ENCODE peak calls at places on chromosomes 12 and 14, in nine cellular contexts. One of them, this sample, is unnamed. For H3K36me3, the result is how much of the 10 kb centered on the place peaks cover.

GRCh38 chr14:33505295-33505962 is 445.4 kb downstream of the EGLN3 start:
- DNase-seq in pancreas: no peak
- DNase-seq in tibial artery: no peak
- DNase-seq in aorta: no peak
- DNase-seq in prostate gland: no peak
- DNase-seq in naive thymus-derived CD4-positive, alpha-beta T cell: no peak
- DNase-seq in PC-3: no peak
- DNase-seq in psoas muscle: no peak
- DNase-seq in endothelial cell of umbilical vein: no peak
- DNase-seq in this sample: no peak

GRCh38 chr12:38895446-38895845 is 9.9 kb downstream of the CPNE8 start:
- DNase-seq in pancreas: no peak
- DNase-seq in tibial artery: no peak
- DNase-seq in aorta: no peak
- DNase-seq in prostate gland: no peak
- DNase-seq in naive thymus-derived CD4-positive, alpha-beta T cell: no peak
- DNase-seq in PC-3: no peak
- DNase-seq in psoas muscle: no peak
- DNase-seq in endothelial cell of umbilical vein: peak
- DNase-seq in this sample: no peak

GRCh38 chr12:9674226-9674590 is 4.7 kb downstream of the CLEC2D start:
- DNase-seq in pancreas: no peak
- DNase-seq in tibial artery: no peak
- DNase-seq in aorta: no peak
- DNase-seq in prostate gland: no peak
- DNase-seq in naive thymus-derived CD4-positive, alpha-beta T cell: peak
- DNase-seq in PC-3: no peak
- DNase-seq in psoas muscle: no peak
- DNase-seq in endothelial cell of umbilical vein: no peak
- DNase-seq in this sample: no peak

GRCh38 chr14:77641534-77642341 is 25.3 kb upstream of the SPTLC2 start:
- DNase-seq in pancreas: peak
- DNase-seq in tibial artery: peak
- DNase-seq in aorta: peak
- DNase-seq in prostate gland: peak
- DNase-seq in naive thymus-derived CD4-positive, alpha-beta T cell: peak
- DNase-seq in PC-3: peak
- DNase-seq in psoas muscle: peak
- DNase-seq in endothelial cell of umbilical vein: peak
- DNase-seq in this sample: no peak

GRCh38 chr12:111390894-111391293 is 14.8 kb upstream of the SH2B3 start:
- DNase-seq in pancreas: no peak
- DNase-seq in tibial artery: no peak
- DNase-seq in aorta: no peak
- DNase-seq in prostate gland: no peak
- DNase-seq in naive thymus-derived CD4-positive, alpha-beta T cell: no peak
- DNase-seq in PC-3: no peak
- DNase-seq in psoas muscle: no peak
- DNase-seq in endothelial cell of umbilical vein: no peak
- DNase-seq in this sample: no peak

GRCh38 chr14:73895939-73896338 is 9.3 kb downstream of the ZNF410 start:
- DNase-seq in pancreas: no peak
- DNase-seq in tibial artery: no peak
- DNase-seq in aorta: no peak
- DNase-seq in prostate gland: no peak
- DNase-seq in naive thymus-derived CD4-positive, alpha-beta T cell: no peak
- DNase-seq in PC-3: no peak
- DNase-seq in psoas muscle: no peak
- DNase-seq in endothelial cell of umbilical vein: no peak
- DNase-seq in this sample: no peak

GRCh38 chr14:65840118-65840751 is 427.7 kb downstream of the FUT8 start:
- DNase-seq in pancreas: no peak
- DNase-seq in tibial artery: no peak
- DNase-seq in aorta: no peak
- DNase-seq in prostate gland: no peak
- DNase-seq in naive thymus-derived CD4-positive, alpha-beta T cell: no peak
- DNase-seq in PC-3: no peak
- DNase-seq in psoas muscle: no peak
- DNase-seq in endothelial cell of umbilical vein: no peak
- DNase-seq in this sample: no peak

GRCh38 chr12:75345531-75345930 is 11.1 kb downstream of the GLIPR1L1 start:
- DNase-seq in pancreas: no peak
- DNase-seq in tibial artery: no peak
- DNase-seq in aorta: no peak
- DNase-seq in prostate gland: no peak
- DNase-seq in naive thymus-derived CD4-positive, alpha-beta T cell: no peak
- DNase-seq in PC-3: peak
- DNase-seq in psoas muscle: no peak
- DNase-seq in endothelial cell of umbilical vein: no peak
- DNase-seq in this sample: no peak

GRCh38 chr12:49225551-49226166 is 36.8 kb upstream of the TUBA1A start:
- DNase-seq in pancreas: no peak
- DNase-seq in tibial artery: peak
- DNase-seq in aorta: no peak
- DNase-seq in prostate gland: no peak
- DNase-seq in naive thymus-derived CD4-positive, alpha-beta T cell: no peak
- DNase-seq in PC-3: peak
- DNase-seq in psoas muscle: no peak
- DNase-seq in endothelial cell of umbilical vein: peak
- DNase-seq in this sample: no peak

GRCh38 chr12:108565976-108566375 is 3.6 kb downstream of the ISCU start:
- DNase-seq in pancreas: peak
- DNase-seq in tibial artery: peak
- DNase-seq in aorta: peak
- DNase-seq in prostate gland: peak
- DNase-seq in naive thymus-derived CD4-positive, alpha-beta T cell: peak
- DNase-seq in PC-3: peak
- DNase-seq in psoas muscle: peak
- DNase-seq in endothelial cell of umbilical vein: peak
- DNase-seq in this sample: no peak

GRCh38 chr14:22753586-22753985 is 12.9 kb upstream of the OXA1L start:
- DNase-seq in pancreas: no peak
- DNase-seq in tibial artery: no peak
- DNase-seq in aorta: no peak
- DNase-seq in prostate gland: no peak
- DNase-seq in naive thymus-derived CD4-positive, alpha-beta T cell: no peak
- DNase-seq in PC-3: no peak
- DNase-seq in psoas muscle: no peak
- DNase-seq in endothelial cell of umbilical vein: no peak
- DNase-seq in this sample: no peak

GRCh38 chr14:39432619-39433451 is 602 bp upstream of the FBXO33 start:
- DNase-seq in pancreas: peak
- DNase-seq in tibial artery: peak
- DNase-seq in aorta: peak
- DNase-seq in prostate gland: peak
- DNase-seq in naive thymus-derived CD4-positive, alpha-beta T cell: peak
- DNase-seq in PC-3: peak
- DNase-seq in psoas muscle: peak
- DNase-seq in endothelial cell of umbilical vein: peak
- DNase-seq in this sample: no peak

GRCh38 chr12:50055831-50056628 is 1.4 kb upstream of the ASIC1 start:
- DNase-seq in pancreas: no peak
- DNase-seq in tibial artery: no peak
- DNase-seq in aorta: no peak
- DNase-seq in prostate gland: peak
- DNase-seq in naive thymus-derived CD4-positive, alpha-beta T cell: peak
- DNase-seq in PC-3: peak
- DNase-seq in psoas muscle: no peak
- DNase-seq in endothelial cell of umbilical vein: peak
- DNase-seq in this sample: no peak

DNA sequence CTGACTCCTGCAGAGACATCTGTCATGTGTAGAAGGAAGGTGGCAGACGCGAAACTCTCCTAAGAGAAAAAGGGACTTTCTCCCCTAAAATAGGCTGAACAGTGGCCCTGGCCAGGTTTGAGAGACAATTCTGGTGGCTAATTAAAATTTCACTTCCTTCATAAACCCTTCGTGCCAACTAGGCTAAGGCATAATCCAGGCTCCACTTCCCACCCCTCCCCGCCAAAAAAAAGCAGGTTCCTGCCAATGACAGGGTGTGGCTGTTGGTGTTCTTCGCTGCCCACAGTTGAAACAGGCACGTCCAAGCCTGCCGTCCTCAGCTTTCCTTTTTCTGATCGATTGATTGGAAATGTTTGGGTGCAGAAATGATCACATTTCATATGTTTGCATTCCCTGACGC is 144.6 kb downstream of the GCH1 start:
- DNase-seq in pancreas: no peak
- DNase-seq in tibial artery: peak
- DNase-seq in aorta: no peak
- DNase-seq in prostate gland: peak
- DNase-seq in naive thymus-derived CD4-positive, alpha-beta T cell: no peak
- DNase-seq in PC-3: no peak
- DNase-seq in psoas muscle: no peak
- DNase-seq in endothelial cell of umbilical vein: no peak
- DNase-seq in this sample: no peak
- H3K27ac ChIP-seq in pancreas: no peak
- H3K27ac ChIP-seq in tibial artery: no peak
- H3K27ac ChIP-seq in aorta: no peak
- H3K27ac ChIP-seq in prostate gland: no peak
- H3K27ac ChIP-seq in naive thymus-derived CD4-positive, alpha-beta T cell: no peak
- H3K27ac ChIP-seq in PC-3: no peak
- H3K27ac ChIP-seq in psoas muscle: no peak
- H3K27ac ChIP-seq in endothelial cell of umbilical vein: no peak
- H3K27ac ChIP-seq in this sample: no peak

DNA sequence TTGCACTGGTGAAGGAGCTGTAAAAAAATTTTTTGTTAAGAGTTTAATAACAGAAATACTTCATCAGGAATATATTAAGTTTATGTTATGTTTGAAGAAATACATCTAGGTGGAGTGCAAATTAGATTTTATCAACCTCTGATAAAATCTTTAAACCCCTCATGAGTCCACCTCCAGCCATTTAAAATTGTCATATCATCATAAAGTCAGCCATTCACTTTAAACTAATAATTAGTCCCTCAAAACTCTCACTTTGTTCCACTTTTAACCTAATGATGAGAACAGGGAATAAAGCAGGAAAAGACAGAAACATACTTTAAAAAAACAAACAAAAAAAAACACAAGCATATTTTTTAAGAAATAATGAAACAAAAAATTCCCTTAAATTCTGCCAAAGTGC is 25.1 kb downstream of the ZFC3H1 start:
- DNase-seq in pancreas: no peak
- DNase-seq in tibial artery: no peak
- DNase-seq in aorta: no peak
- DNase-seq in prostate gland: no peak
- DNase-seq in naive thymus-derived CD4-positive, alpha-beta T cell: no peak
- DNase-seq in PC-3: no peak
- DNase-seq in psoas muscle: no peak
- DNase-seq in endothelial cell of umbilical vein: no peak
- DNase-seq in this sample: no peak
- H3K36me3 ChIP-seq in pancreas: half or more
- H3K36me3 ChIP-seq in tibial artery: half or more
- H3K36me3 ChIP-seq in aorta: under half
- H3K36me3 ChIP-seq in prostate gland: under half
- H3K36me3 ChIP-seq in naive thymus-derived CD4-positive, alpha-beta T cell: half or more
- H3K36me3 ChIP-seq in PC-3: half or more
- H3K36me3 ChIP-seq in psoas muscle: under half
- H3K36me3 ChIP-seq in endothelial cell of umbilical vein: under half
- H3K36me3 ChIP-seq in this sample: half or more

GRCh38 chr14:80847093-80847492 is 94.4 kb downstream of the CEP128 start:
- DNase-seq in pancreas: no peak
- DNase-seq in tibial artery: no peak
- DNase-seq in aorta: no peak
- DNase-seq in prostate gland: no peak
- DNase-seq in naive thymus-derived CD4-positive, alpha-beta T cell: no peak
- DNase-seq in PC-3: no peak
- DNase-seq in psoas muscle: no peak
- DNase-seq in endothelial cell of umbilical vein: no peak
- DNase-seq in this sample: no peak
- H3K27ac ChIP-seq in pancreas: no peak
- H3K27ac ChIP-seq in tibial artery: no peak
- H3K27ac ChIP-seq in aorta: no peak
- H3K27ac ChIP-seq in prostate gland: no peak
- H3K27ac ChIP-seq in naive thymus-derived CD4-positive, alpha-beta T cell: no peak
- H3K27ac ChIP-seq in PC-3: no peak
- H3K27ac ChIP-seq in psoas muscle: no peak
- H3K27ac ChIP-seq in endothelial cell of umbilical vein: no peak
- H3K27ac ChIP-seq in this sample: no peak

GRCh38 chr12:132518354-132518992 is 28.5 kb downstream of the FBRSL1 start:
- DNase-seq in pancreas: no peak
- DNase-seq in tibial artery: no peak
- DNase-seq in aorta: no peak
- DNase-seq in prostate gland: no peak
- DNase-seq in naive thymus-derived CD4-positive, alpha-beta T cell: no peak
- DNase-seq in PC-3: no peak
- DNase-seq in psoas muscle: no peak
- DNase-seq in endothelial cell of umbilical vein: no peak
- DNase-seq in this sample: no peak

GRCh38 chr12:132514838-132515237 is 24.9 kb downstream of the FBRSL1 start:
- DNase-seq in pancreas: no peak
- DNase-seq in tibial artery: no peak
- DNase-seq in aorta: no peak
- DNase-seq in prostate gland: no peak
- DNase-seq in naive thymus-derived CD4-positive, alpha-beta T cell: no peak
- DNase-seq in PC-3: no peak
- DNase-seq in psoas muscle: no peak
- DNase-seq in endothelial cell of umbilical vein: no peak
- DNase-seq in this sample: no peak

GRCh38 chr12:132517740-132518100 is 27.8 kb downstream of the FBRSL1 start:
- DNase-seq in pancreas: no peak
- DNase-seq in tibial artery: no peak
- DNase-seq in aorta: no peak
- DNase-seq in prostate gland: no peak
- DNase-seq in naive thymus-derived CD4-positive, alpha-beta T cell: no peak
- DNase-seq in PC-3: no peak
- DNase-seq in psoas muscle: no peak
- DNase-seq in endothelial cell of umbilical vein: no peak
- DNase-seq in this sample: no peak

GRCh38 chr12:132516064-132517012 is 26.4 kb downstream of the FBRSL1 start:
- DNase-seq in pancreas: no peak
- DNase-seq in tibial artery: no peak
- DNase-seq in aorta: no peak
- DNase-seq in prostate gland: no peak
- DNase-seq in naive thymus-derived CD4-positive, alpha-beta T cell: no peak
- DNase-seq in PC-3: no peak
- DNase-seq in psoas muscle: no peak
- DNase-seq in endothelial cell of umbilical vein: no peak
- DNase-seq in this sample: no peak

DNA sequence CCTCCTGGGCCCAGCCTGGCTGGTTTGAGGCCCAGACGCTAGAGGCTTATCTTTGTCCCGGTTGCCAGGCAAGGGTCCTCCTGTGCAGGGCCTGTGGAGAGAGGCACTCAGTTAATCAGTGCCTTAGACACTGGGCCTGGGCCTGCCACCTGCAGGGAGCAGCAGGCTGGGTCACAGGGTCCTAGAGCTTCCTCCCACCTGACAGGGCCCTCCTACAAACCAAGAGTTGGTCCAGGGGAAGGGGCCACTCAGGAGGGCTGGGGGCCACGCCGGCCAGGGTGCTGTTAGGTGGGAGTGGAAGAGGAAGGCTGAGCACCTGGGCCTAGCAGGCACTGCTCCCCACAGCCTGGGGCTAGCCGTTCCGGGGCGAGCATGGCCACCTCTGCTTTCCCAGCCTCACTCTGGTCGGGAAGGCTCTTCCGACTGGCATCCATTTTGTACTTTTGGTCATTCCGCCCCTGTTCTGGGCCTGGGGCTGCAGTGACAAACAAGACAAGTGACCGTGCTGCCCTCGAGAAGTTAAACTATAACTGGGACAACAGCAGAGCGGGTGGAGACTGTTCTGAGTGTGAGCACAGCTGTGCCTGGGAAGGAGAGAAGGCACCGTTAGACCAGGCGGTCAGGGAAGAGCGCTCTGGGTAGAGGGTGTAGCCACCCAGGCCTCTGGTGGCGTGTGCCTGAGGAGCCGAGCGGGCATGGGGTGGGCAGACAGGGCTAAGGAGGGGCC is 27.2 kb downstream of the FBRSL1 start:
- DNase-seq in pancreas: no peak
- DNase-seq in tibial artery: no peak
- DNase-seq in aorta: no peak
- DNase-seq in prostate gland: no peak
- DNase-seq in naive thymus-derived CD4-positive, alpha-beta T cell: no peak
- DNase-seq in PC-3: no peak
- DNase-seq in psoas muscle: no peak
- DNase-seq in endothelial cell of umbilical vein: no peak
- DNase-seq in this sample: no peak
- H3K36me3 ChIP-seq in pancreas: under half
- H3K36me3 ChIP-seq in tibial artery: under half
- H3K36me3 ChIP-seq in aorta: under half
- H3K36me3 ChIP-seq in prostate gland: under half
- H3K36me3 ChIP-seq in naive thymus-derived CD4-positive, alpha-beta T cell: half or more
- H3K36me3 ChIP-seq in PC-3: under half
- H3K36me3 ChIP-seq in psoas muscle: under half
- H3K36me3 ChIP-seq in endothelial cell of umbilical vein: under half
- H3K36me3 ChIP-seq in this sample: under half

This sample was measured in vagina.